ENCODE peak calls at places on chromosomes 5 and 9, in six cellular contexts. T is adrenal gland; O is CD4-positive, alpha-beta T cell; Q is pancreas; J is lower leg skin; L is BJ. N is an unnamed sample.

GRCh38 chr9:4424891-4425290 is 65.4 kb upstream of the SLC1A1 start:
- DNase-seq in T (no peak), O (no peak), Q (no peak), J (no peak), L (no peak), N (no peak)

GRCh38 chr5:95241635-95242034 is 43.3 kb downstream of the MCTP1 start:
- DNase-seq in T (no peak), O (no peak), Q (no peak), J (no peak), L (no peak), N (no peak)

GRCh38 chr5:160183075-160183474 is 46.2 kb upstream of the FABP6 start:
- DNase-seq in T (no peak), O (no peak), Q (no peak), J (no peak), L (no peak), N (no peak)

GRCh38 chr5:135996611-135997010 is 32.2 kb upstream of the TGFBI start:
- DNase-seq in T (no peak), O (no peak), Q (no peak), J (no peak), L (no peak), N (no peak)

GRCh38 chr5:159135896-159136531 is 36.3 kb upstream of the EBF1 start:
- DNase-seq in T (no peak), O (no peak), Q (no peak), J (no peak), L (no peak), N (no peak)

GRCh38 chr9:137067860-137068538 is 2.4 kb downstream of the SAPCD2 start:
- DNase-seq in T (peak), O (peak), Q (peak), J (peak), L (no peak), N (peak)

GRCh38 chr5:132489871-132490483 is 596 bp downstream of the IRF1 start:
- DNase-seq in T (peak), O (no peak), Q (peak), J (peak), L (no peak), N (peak)

GRCh38 chr9:27888661-27889295 is 315.5 kb upstream of the C9orf72 start:
- DNase-seq in T (no peak), O (no peak), Q (peak), J (no peak), L (no peak), N (peak)

GRCh38 chr9:28079677-28080076 is 506.4 kb upstream of the C9orf72 start:
- DNase-seq in T (no peak), O (no peak), Q (no peak), J (no peak), L (no peak), N (no peak)

GRCh38 chr5:96733771-96734498 is 71.8 kb downstream of the CAST start:
- DNase-seq in T (no peak), O (no peak), Q (no peak), J (no peak), L (no peak), N (no peak)

GRCh38 chr5:96725257-96725656 is 63.1 kb downstream of the CAST start:
- DNase-seq in T (no peak), O (no peak), Q (no peak), J (no peak), L (no peak), N (no peak)

GRCh38 chr5:96726802-96727201 is 64.6 kb downstream of the CAST start:
- DNase-seq in T (no peak), O (no peak), Q (no peak), J (no peak), L (no peak), N (no peak)

GRCh38 chr5:96734871-96735325 is 72.7 kb downstream of the CAST start:
- DNase-seq in T (no peak), O (no peak), Q (no peak), J (no peak), L (no peak), N (no peak)

GRCh38 chr5:96729156-96729555 is 67.0 kb downstream of the CAST start:
- DNase-seq in T (no peak), O (no peak), Q (no peak), J (no peak), L (no peak), N (no peak)
- TF ChIP-seq CTCF in T (peak), O (peak), Q (no peak), J (no peak), L (peak), N (no peak)

GRCh38 chr5:107324071-107324470 is 346.7 kb downstream of the EFNA5 start:
- DNase-seq in T (no peak), O (no peak), Q (no peak), J (no peak), L (no peak), N (no peak)
- TF ChIP-seq CTCF in T (no peak), O (no peak), Q (no peak), J (no peak), L (no peak), N (no peak)

DNA sequence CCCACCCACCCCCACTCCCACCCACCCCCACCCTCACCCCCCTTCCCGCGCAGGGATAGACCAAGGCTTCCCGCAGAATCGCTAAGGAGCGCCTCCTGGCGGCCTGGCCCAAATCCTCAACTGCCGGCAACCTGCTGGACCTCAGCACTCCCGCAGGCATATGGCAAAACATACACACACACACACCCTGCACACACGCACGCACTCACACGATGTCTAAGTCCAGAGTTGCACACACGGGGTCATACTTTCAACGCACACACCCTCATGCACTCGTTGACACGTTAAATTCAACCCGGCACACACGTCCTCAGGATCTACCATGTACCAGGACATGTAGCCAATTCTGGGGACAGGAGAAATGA is 1.7 kb downstream of the CPLX2 start:
- DNase-seq in T (no peak), O (no peak), Q (no peak), J (no peak), L (no peak), N (no peak)
- TF ChIP-seq CTCF in T (no peak), O (no peak), Q (no peak), J (no peak), L (peak), N (no peak)

DNA sequence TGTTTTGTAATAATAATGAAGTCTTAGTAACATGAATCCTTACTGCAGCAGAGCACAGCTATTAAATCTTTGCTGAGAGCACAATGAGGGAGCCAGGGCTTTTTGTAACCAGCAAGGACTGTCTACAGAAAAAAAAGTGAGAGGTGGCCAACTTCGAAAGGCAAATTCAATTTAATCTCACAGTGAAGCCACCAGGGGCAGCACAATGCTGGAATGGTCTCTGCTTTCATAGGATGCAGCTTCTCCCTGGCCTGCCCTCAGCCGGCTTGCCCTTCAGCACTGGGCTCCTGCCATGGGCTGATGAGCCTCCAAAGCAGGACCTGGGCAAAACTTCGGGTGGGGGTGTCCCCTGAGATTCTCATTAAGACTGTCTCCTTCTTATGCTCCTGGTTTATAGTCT is 134.3 kb downstream of the GNAQ start:
- DNase-seq in T (no peak), O (no peak), Q (no peak), J (no peak), L (no peak), N (peak)
- TF ChIP-seq CTCF in T (peak), O (no peak), Q (no peak), J (no peak), L (peak), N (no peak)

DNA sequence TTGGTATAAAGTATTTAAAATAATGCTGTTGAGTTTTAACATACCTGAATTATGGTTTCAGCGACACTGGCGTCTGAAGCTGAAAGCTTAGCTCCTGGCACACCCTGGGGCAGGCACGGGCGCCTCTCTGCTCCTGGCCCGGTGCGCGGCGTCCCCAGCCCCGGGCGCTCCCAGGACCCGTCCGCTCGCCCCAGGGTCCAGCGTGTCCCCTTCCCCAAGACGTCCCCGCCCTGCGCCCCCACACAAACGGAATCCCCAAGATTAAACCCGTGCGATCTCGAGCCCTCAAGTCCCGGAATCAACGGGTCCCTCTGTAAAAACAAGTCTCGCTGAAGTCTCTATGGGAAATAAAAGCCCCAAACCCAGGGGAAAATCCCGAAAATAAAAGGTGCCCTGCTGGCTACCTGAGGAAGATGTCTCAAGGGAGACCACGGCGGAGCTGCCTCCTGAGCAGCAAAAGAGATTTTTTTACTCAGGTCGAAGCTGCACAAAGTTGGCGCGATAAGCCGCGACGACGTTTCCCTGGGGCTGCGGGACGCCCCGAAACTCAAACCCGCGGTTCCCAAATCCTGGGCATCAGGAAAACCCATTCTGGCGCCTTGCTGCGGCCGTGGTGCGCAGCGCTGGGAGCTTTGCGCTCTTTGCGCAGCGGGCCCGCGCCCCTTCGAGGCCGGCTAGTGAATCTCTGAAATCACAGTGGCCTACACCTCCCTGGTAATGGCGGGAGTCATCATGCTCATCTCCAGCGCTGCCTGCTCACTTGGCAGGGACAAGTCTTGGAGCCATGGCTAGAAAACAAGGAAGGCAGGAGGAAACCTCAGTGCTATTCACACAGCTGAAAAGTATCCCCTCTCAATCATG is 6.3 kb upstream of the IFNA8 start:
- DNase-seq in T (no peak), O (no peak), Q (no peak), J (peak), L (no peak), N (no peak)
- TF ChIP-seq CTCF in T (no peak), O (no peak), Q (no peak), J (no peak), L (no peak), N (no peak)

DNA sequence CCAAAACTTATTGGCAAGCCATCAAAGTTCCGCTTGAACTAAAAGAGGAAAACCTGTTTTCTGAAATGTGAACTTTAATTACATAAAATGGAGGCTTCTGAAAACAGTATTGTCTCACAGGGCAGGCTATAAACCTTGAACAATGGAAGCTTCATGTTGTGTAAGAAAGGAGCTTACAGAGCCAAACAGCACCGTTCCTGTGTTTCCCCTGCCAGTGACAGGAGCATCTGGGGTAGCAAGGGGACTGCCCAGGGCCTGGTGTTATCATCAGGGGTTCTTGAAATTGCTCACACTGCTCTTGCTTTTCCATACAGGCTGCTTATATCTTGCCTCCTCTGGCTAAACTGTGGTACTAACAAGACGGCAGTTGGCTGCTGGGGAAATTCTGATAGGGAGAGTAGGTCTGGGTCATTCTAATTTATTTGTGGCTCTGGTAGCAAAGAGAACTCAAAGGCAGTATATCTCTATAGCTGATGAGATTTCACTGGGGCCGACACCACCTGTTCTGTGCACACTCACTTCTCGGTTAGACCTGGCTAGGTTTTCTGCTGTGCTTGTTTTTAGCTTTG is 40.4 kb downstream of the BASP1 start:
- DNase-seq in T (no peak), O (no peak), Q (no peak), J (no peak), L (no peak), N (no peak)
- TF ChIP-seq CTCF in T (no peak), O (no peak), Q (no peak), J (no peak), L (no peak), N (no peak)

GRCh38 chr9:132798817-132799790 is 79.0 kb downstream of the AK8 start:
- DNase-seq in T (peak), O (no peak), Q (no peak), J (peak), L (no peak), N (no peak)
- TF ChIP-seq CTCF in T (no peak), O (no peak), Q (no peak), J (no peak), L (no peak), N (peak)

DNA sequence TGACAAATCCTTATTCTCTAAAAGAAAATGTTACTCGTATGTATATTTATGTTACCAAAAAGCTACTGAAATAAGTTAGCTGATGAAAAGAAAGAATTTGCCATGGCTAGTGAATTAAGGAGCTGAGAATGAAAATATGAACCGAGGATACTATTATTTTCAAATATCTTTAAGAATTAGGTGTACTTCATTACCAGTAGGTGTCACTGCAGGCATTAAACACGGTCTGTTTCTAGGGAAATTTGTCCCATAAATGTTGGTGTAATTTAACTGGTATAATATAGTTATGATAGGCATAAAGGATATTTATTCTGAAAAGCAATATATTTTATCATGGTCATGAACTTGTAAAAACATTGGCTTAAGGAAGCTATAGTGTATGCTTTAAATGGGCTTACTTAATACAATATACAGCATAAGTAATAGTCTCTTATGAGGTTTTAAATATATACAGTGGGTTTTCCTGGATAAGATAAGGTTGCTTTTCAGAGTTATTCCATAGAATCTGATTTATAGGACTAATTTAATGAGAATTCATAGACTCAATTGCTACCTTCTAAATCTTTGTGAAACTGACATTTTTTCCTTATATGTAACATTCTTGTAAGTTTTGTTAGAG is 72.4 kb upstream of the MPDZ start:
- DNase-seq in T (no peak), O (no peak), Q (no peak), J (no peak), L (no peak), N (no peak)
- TF ChIP-seq CTCF in T (peak), O (no peak), Q (peak), J (no peak), L (peak), N (peak)